ENCODE peak calls at places on chromosomes 16 and 17, in eight cellular contexts. Y is K562, E is fibroblast of lung, Z is PC-9, M is GM23338, I is HCT116, Q is neural progenitor cell, H is IMR-90. U is an unnamed sample. For H3K4me1, the result is how much of the 10 kb centered on the place peaks cover.

GRCh38 chr16:87848676-87849345 is 20.5 kb downstream of the SLC7A5 start:
- DNase-seq in Y (no peak), E (no peak), Z (no peak), M (no peak), I (no peak), Q (no peak), H (no peak), U (no peak)

GRCh38 chr17:42670199-42670924 is 6.4 kb downstream of the PLEKHH3 start:
- DNase-seq in Y (no peak), E (no peak), Z (no peak), M (peak), I (no peak), Q (peak), H (no peak), U (no peak)

GRCh38 chr17:21452377-21453143 is 76.4 kb downstream of the KCNJ12 start:
- DNase-seq in Y (peak), E (peak), Z (no peak), M (peak), I (peak), Q (peak), H (peak), U (peak)

GRCh38 chr16:73206306-73206705 is 158.4 kb upstream of the ZFHX3 start:
- DNase-seq in Y (no peak), E (no peak), Z (no peak), M (no peak), I (no peak), Q (no peak), H (peak), U (no peak)

GRCh38 chr17:4998666-4999428 is 1.1 kb downstream of the KIF1C start:
- DNase-seq in Y (no peak), E (no peak), Z (peak), M (peak), I (no peak), Q (peak), H (no peak), U (peak)

GRCh38 chr16:88826070-88826840 is 14.5 kb upstream of the APRT start:
- DNase-seq in Y (no peak), E (no peak), Z (no peak), M (no peak), I (no peak), Q (no peak), H (no peak), U (no peak)

GRCh38 chr16:89315791-89316581 is 98.5 kb downstream of the ZNF778 start:
- DNase-seq in Y (peak), E (peak), Z (peak), M (no peak), I (no peak), Q (no peak), H (peak), U (peak)

GRCh38 chr16:16184594-16184993 is 38.7 kb downstream of the ABCC6 start:
- DNase-seq in Y (no peak), E (no peak), Z (no peak), M (no peak), I (no peak), Q (no peak), H (no peak), U (no peak)

GRCh38 chr17:869567-870530 is 87.7 kb downstream of the MRM3 start:
- DNase-seq in Y (no peak), E (peak), Z (peak), M (no peak), I (peak), Q (no peak), H (peak), U (peak)

GRCh38 chr16:85046472-85046916 is 18.9 kb downstream of the KIAA0513 start:
- DNase-seq in Y (no peak), E (no peak), Z (no peak), M (no peak), I (no peak), Q (no peak), H (no peak), U (no peak)
- H3K4me2 ChIP-seq in Y (peak), E (no peak), Z (no peak), M (no peak), I (no peak), Q (no peak), H (no peak), U (no peak)

GRCh38 chr17:59707971-59708425 is 544 bp downstream of the VMP1 start:
- DNase-seq in Y (no peak), E (no peak), Z (no peak), M (peak), I (no peak), Q (no peak), H (no peak), U (no peak)
- H3K4me1 ChIP-seq in Y (under half), E (under half), Z (under half), M (under half), I (under half), Q (under half), H (under half), U (under half)

GRCh38 chr17:81120695-81121621 is 44.3 kb upstream of the PVALEF start:
- DNase-seq in Y (no peak), E (no peak), Z (no peak), M (no peak), I (no peak), Q (no peak), H (no peak), U (no peak)

GRCh38 chr17:81117672-81118198 is 47.6 kb upstream of the PVALEF start:
- DNase-seq in Y (no peak), E (no peak), Z (no peak), M (no peak), I (no peak), Q (no peak), H (no peak), U (no peak)

GRCh38 chr17:81120149-81120484 is 45.2 kb upstream of the PVALEF start:
- DNase-seq in Y (no peak), E (no peak), Z (no peak), M (no peak), I (no peak), Q (peak), H (no peak), U (no peak)

GRCh38 chr17:81118308-81119221 is 46.7 kb upstream of the PVALEF start:
- DNase-seq in Y (no peak), E (no peak), Z (no peak), M (no peak), I (no peak), Q (no peak), H (no peak), U (no peak)

GRCh38 chr17:81119223-81120148 is 45.8 kb upstream of the PVALEF start:
- DNase-seq in Y (peak), E (peak), Z (peak), M (peak), I (peak), Q (peak), H (peak), U (peak)
- H3K4me3 ChIP-seq in Y (peak), E (peak), Z (no peak), M (peak), I (peak), Q (peak), H (peak), U (peak)

GRCh38 chr17:3877220-3877619 is 15.6 kb downstream of the CAMKK1 start:
- DNase-seq in Y (no peak), E (no peak), Z (no peak), M (no peak), I (no peak), Q (no peak), H (no peak), U (no peak)

GRCh38 chr17:3882276-3882675 is 10.6 kb downstream of the CAMKK1 start:
- DNase-seq in Y (no peak), E (no peak), Z (no peak), M (no peak), I (no peak), Q (no peak), H (no peak), U (no peak)

GRCh38 chr17:3879181-3879580 is 13.7 kb downstream of the CAMKK1 start:
- DNase-seq in Y (no peak), E (peak), Z (no peak), M (no peak), I (no peak), Q (peak), H (peak), U (peak)

GRCh38 chr17:3880983-3881382 is 11.9 kb downstream of the CAMKK1 start:
- DNase-seq in Y (no peak), E (no peak), Z (no peak), M (no peak), I (no peak), Q (no peak), H (no peak), U (no peak)

DNA sequence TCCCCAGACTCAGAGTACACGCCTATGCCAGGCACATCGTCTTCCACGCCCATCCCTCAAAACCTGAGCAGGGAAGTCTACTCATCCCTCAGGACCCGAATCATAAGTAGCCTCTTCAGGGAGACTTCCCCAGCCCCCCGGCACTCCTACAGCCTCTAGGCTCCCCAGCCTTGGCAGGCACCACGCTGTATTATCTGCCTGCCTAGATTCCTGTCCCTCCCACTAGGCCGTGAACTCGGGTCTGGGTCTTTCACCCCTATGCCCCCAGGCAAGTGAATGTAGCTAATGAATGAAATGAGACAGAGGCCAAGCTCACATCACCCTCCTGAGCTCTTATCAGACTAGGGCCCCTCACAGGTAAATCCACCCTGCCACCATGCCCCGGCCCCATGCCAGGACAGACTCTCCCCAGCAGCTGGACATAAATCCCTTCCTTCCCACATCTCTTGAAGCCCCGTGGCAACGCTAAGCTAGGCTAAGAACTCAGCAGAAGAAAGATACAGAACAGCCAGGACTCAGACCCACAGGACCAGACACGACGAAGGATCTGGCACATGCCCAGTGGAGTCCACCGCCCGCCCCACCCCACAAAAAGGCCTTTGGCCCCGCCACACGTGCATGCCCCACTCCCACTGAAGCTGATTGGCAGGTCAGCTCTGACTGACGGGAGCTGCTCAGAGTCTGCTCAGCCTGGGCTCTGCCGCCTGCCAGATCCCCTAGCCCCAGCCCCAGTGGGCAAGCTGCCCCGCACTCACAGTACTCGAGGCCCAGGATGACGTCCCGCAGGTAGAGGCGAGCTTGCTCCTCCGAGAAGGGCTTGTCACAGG is 13.0 kb downstream of the CAMKK1 start:
- DNase-seq in Y (no peak), E (no peak), Z (no peak), M (no peak), I (no peak), Q (peak), H (no peak), U (no peak)
- H3K4me2 ChIP-seq in Y (no peak), E (no peak), Z (no peak), M (no peak), I (no peak), Q (peak), H (no peak), U (no peak)

U was measured in GM23248.